ENCODE peak calls at places on chromosomes 7 and 10, in five cellular contexts. One of them, this sample, is unnamed.
A peak's percentile ranks its signal among the peaks of the same experiment; 100 is the strongest.

GRCh38 chr10:112202561-112203241 is 19.1 kb upstream of the GPAM start:
- DNase-seq in aorta: no peak
- DNase-seq in AG04449: no peak
- DNase-seq in effector memory CD4-positive, alpha-beta T cell: no peak
- DNase-seq in body of pancreas: no peak
- DNase-seq in this sample: peak; percentile 22

GRCh38 chr7:98877692-98878364 is 504 bp upstream of the TRRAP start:
- DNase-seq in body of pancreas: peak; percentile 12
- DNase-seq in effector memory CD4-positive, alpha-beta T cell: no peak
- DNase-seq in AG04449: no peak
- DNase-seq in aorta: no peak
- DNase-seq in this sample: no peak

GRCh38 chr7:132065193-132065972 is 509.0 kb upstream of the PODXL start:
- DNase-seq in effector memory CD4-positive, alpha-beta T cell: no peak
- DNase-seq in AG04449: peak; percentile 90
- DNase-seq in aorta: peak; percentile 80
- DNase-seq in body of pancreas: no peak
- DNase-seq in this sample: peak; percentile 96

GRCh38 chr10:28947209-28947608 is 269.9 kb downstream of the BAMBI start:
- DNase-seq in aorta: no peak
- DNase-seq in body of pancreas: no peak
- DNase-seq in effector memory CD4-positive, alpha-beta T cell: no peak
- DNase-seq in AG04449: no peak
- DNase-seq in this sample: peak; percentile 26

GRCh38 chr7:107995184-107996071 is 7.5 kb downstream of the LAMB1 start:
- DNase-seq in body of pancreas: no peak
- DNase-seq in effector memory CD4-positive, alpha-beta T cell: no peak
- DNase-seq in aorta: no peak
- DNase-seq in AG04449: no peak
- DNase-seq in this sample: peak; percentile 97

GRCh38 chr10:61284222-61284890 is 168.8 kb downstream of the TMEM26 start:
- DNase-seq in body of pancreas: no peak
- DNase-seq in AG04449: peak; percentile 7
- DNase-seq in effector memory CD4-positive, alpha-beta T cell: no peak
- DNase-seq in aorta: no peak
- DNase-seq in this sample: peak; percentile 64

GRCh38 chr10:510415-510881 is 179.0 kb downstream of the DIP2C start:
- DNase-seq in effector memory CD4-positive, alpha-beta T cell: no peak
- DNase-seq in aorta: no peak
- DNase-seq in AG04449: no peak
- DNase-seq in body of pancreas: no peak
- DNase-seq in this sample: no peak

GRCh38 chr10:77244746-77245145 is 392.9 kb downstream of the KCNMA1 start:
- DNase-seq in aorta: no peak
- DNase-seq in effector memory CD4-positive, alpha-beta T cell: no peak
- DNase-seq in body of pancreas: no peak
- DNase-seq in AG04449: no peak
- DNase-seq in this sample: no peak

GRCh38 chr10:119349341-119349740 is 142.0 kb downstream of the GRK5 start:
- DNase-seq in body of pancreas: no peak
- DNase-seq in AG04449: no peak
- DNase-seq in aorta: no peak
- DNase-seq in effector memory CD4-positive, alpha-beta T cell: no peak
- DNase-seq in this sample: no peak

GRCh38 chr7:47638679-47639306 is 56.9 kb upstream of the TNS3 start:
- DNase-seq in AG04449: no peak
- DNase-seq in body of pancreas: peak; percentile 38
- DNase-seq in effector memory CD4-positive, alpha-beta T cell: no peak
- DNase-seq in aorta: peak; percentile 70
- DNase-seq in this sample: no peak

GRCh38 chr7:29657856-29658255 is 94.2 kb downstream of the PRR15 start:
- DNase-seq in effector memory CD4-positive, alpha-beta T cell: no peak
- DNase-seq in AG04449: no peak
- DNase-seq in body of pancreas: no peak
- DNase-seq in aorta: no peak
- DNase-seq in this sample: no peak

GRCh38 chr7:145030754-145031153 is 194.9 kb upstream of the TPK1 start:
- DNase-seq in body of pancreas: no peak
- DNase-seq in AG04449: no peak
- DNase-seq in effector memory CD4-positive, alpha-beta T cell: no peak
- DNase-seq in aorta: no peak
- DNase-seq in this sample: no peak

GRCh38 chr7:38660427-38661099 is 29.4 kb upstream of the AMPH start:
- DNase-seq in effector memory CD4-positive, alpha-beta T cell: no peak
- DNase-seq in body of pancreas: peak; percentile 14
- DNase-seq in AG04449: no peak
- DNase-seq in aorta: no peak
- DNase-seq in this sample: peak; percentile 33

GRCh38 chr10:78664929-78665525 is 403.7 kb upstream of the ZMIZ1 start:
- DNase-seq in effector memory CD4-positive, alpha-beta T cell: no peak
- DNase-seq in AG04449: no peak
- DNase-seq in body of pancreas: peak; percentile 17
- DNase-seq in aorta: no peak
- DNase-seq in this sample: peak; percentile 27

GRCh38 chr7:84412161-84412969 is 217.8 kb upstream of the SEMA3A start:
- DNase-seq in body of pancreas: no peak
- DNase-seq in effector memory CD4-positive, alpha-beta T cell: no peak
- DNase-seq in AG04449: peak; percentile 97
- DNase-seq in aorta: no peak
- DNase-seq in this sample: peak; percentile 68
- H3K4me3 ChIP-seq in body of pancreas: no peak overlapping the region
- H3K4me3 ChIP-seq in effector memory CD4-positive, alpha-beta T cell: no peak overlapping the region
- H3K4me3 ChIP-seq in AG04449: no peak overlapping the region
- H3K4me3 ChIP-seq in aorta: no peak overlapping the region
- H3K4me3 ChIP-seq in this sample: no peak overlapping the region

DNA sequence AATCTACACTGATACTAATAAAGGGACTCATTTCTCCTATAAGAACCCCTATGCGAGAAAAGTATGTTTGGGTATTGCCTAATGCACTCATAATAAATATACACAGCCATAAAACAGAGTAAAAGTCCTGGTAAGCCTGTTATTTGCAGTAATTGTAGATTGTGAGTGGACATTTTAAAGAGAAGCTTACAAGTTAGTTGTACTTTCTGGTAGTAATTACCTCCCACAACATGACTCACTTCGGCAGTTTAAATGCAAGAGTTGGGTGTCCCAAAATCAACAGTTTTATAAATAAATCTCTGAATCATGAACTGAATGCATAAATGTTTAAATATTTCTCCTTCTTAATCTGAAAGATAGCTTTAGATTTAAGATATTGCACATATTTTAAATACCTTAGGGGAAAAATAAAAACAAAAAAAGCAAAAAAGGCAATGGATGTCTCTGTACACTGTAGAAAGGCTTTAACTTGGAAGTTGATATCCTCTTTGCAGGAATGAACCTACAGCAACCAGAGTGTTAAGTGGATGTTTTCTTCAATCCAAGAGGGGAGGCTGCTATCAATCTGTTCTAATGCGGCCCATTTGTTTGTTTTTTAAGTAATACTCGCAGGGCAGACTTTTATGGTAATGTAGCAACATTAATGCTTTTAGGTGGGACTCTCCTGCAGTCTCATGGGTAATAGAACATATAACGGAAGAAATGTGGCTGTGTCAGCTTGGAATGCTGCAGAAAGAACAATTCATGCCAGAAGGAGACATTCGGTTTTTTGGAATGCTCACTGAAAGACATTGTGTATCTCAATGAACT is 57.3 kb upstream of the ZEB1 start:
- DNase-seq in body of pancreas: no peak
- DNase-seq in effector memory CD4-positive, alpha-beta T cell: no peak
- DNase-seq in aorta: no peak
- DNase-seq in AG04449: peak; percentile 89
- DNase-seq in this sample: peak; percentile 42
- H3K4me3 ChIP-seq in body of pancreas: no peak overlapping the region
- H3K4me3 ChIP-seq in effector memory CD4-positive, alpha-beta T cell: no peak overlapping the region
- H3K4me3 ChIP-seq in aorta: peak overlapping the region; percentile 11
- H3K4me3 ChIP-seq in AG04449: no peak overlapping the region
- H3K4me3 ChIP-seq in this sample: no peak overlapping the region

DNA sequence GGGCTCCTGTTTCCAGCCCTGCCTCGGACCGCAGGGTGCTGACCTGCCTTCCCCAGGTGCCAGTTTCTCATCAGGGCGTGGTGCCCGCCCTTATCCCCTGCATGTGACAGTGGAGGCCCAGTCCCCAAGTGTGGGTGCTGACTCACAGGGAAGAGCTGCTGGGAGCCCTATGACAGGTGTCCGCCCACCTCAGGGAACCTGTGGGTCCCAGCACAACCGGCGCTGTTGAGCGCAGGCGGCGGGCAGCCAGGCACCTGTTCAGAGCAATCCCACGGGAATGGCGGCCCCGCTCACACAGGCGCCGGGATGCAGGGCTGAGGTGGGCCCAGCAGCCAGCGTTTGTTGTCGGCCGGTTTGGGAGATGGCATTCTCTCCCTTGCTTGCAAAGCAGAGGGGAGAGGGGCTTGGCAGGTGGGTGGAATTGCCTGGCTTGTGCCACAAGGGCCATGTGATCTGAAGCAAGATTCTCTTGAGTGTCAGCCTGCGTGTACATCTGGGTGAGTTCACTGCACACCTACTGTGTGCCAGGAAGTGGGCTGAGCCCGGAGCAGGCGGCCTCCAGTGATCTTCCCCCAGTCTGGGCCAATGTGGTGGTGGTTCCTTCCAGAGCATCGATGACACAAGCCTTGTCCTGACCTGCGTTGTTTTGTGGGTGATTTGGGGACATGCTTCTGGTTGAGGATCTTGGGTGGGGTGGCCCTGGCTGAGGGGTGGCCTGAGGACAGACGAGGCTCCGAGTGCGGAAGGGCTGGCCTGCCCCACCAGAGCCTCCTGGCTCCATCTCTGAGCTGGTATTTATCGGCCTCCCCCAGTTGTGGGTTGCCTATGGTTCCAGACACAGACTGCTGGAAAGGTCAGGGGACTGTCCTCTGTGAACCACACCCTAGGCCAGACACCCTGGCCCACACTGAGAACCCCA is 2.4 kb downstream of the PWWP2B start:
- DNase-seq in effector memory CD4-positive, alpha-beta T cell: no peak
- DNase-seq in body of pancreas: peak; percentile 94
- DNase-seq in aorta: peak; percentile 50
- DNase-seq in AG04449: no peak
- DNase-seq in this sample: no peak
- H3K4me3 ChIP-seq in effector memory CD4-positive, alpha-beta T cell: no peak overlapping the region
- H3K4me3 ChIP-seq in body of pancreas: no peak overlapping the region
- H3K4me3 ChIP-seq in aorta: no peak overlapping the region
- H3K4me3 ChIP-seq in AG04449: no peak overlapping the region
- H3K4me3 ChIP-seq in this sample: no peak overlapping the region

DNA sequence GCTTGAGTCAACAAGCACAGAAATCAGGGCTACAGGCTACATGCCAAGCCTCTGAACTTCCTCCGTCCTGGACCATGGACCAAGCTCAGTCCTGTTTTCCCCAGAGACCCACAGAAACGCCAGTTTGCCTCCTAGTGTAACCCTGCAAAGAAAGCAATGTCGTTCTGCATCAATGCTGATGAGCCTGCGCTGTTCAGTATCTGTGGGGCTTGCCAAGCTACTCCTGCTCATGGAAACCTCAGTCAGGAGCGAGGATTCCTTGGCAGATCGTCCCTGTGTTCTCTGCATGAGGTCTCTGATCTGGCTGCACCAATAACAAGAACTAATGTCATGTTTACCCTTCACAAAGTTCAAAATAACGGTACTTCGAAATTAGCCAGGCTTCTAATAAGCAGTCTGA is 495.5 kb upstream of the C7orf33 start:
- DNase-seq in AG04449: no peak
- DNase-seq in aorta: no peak
- DNase-seq in effector memory CD4-positive, alpha-beta T cell: no peak
- DNase-seq in body of pancreas: no peak
- DNase-seq in this sample: no peak
- H3K4me3 ChIP-seq in AG04449: no peak overlapping the region
- H3K4me3 ChIP-seq in aorta: no peak overlapping the region
- H3K4me3 ChIP-seq in effector memory CD4-positive, alpha-beta T cell: no peak overlapping the region
- H3K4me3 ChIP-seq in body of pancreas: no peak overlapping the region
- H3K4me3 ChIP-seq in this sample: no peak overlapping the region

GRCh38 chr7:7422641-7423040 is 113.0 kb downstream of the COL28A1 start:
- DNase-seq in AG04449: no peak
- DNase-seq in effector memory CD4-positive, alpha-beta T cell: no peak
- DNase-seq in body of pancreas: no peak
- DNase-seq in aorta: no peak
- DNase-seq in this sample: no peak

GRCh38 chr7:7425321-7425720 is 110.4 kb downstream of the COL28A1 start:
- DNase-seq in aorta: no peak
- DNase-seq in AG04449: no peak
- DNase-seq in body of pancreas: no peak
- DNase-seq in effector memory CD4-positive, alpha-beta T cell: no peak
- DNase-seq in this sample: no peak

GRCh38 chr7:7421850-7422249 is 113.8 kb downstream of the COL28A1 start:
- DNase-seq in aorta: no peak
- DNase-seq in body of pancreas: no peak
- DNase-seq in effector memory CD4-positive, alpha-beta T cell: no peak
- DNase-seq in AG04449: no peak
- DNase-seq in this sample: no peak

GRCh38 chr7:7426686-7427085 is 109.0 kb downstream of the COL28A1 start:
- DNase-seq in body of pancreas: no peak
- DNase-seq in AG04449: no peak
- DNase-seq in aorta: no peak
- DNase-seq in effector memory CD4-positive, alpha-beta T cell: no peak
- DNase-seq in this sample: no peak

GRCh38 chr7:7424151-7424873 is 111.4 kb downstream of the COL28A1 start:
- DNase-seq in effector memory CD4-positive, alpha-beta T cell: no peak
- DNase-seq in AG04449: no peak
- DNase-seq in body of pancreas: peak; percentile 71
- DNase-seq in aorta: peak; percentile 59
- DNase-seq in this sample: peak; percentile 64
- H3K4me3 ChIP-seq in effector memory CD4-positive, alpha-beta T cell: peak overlapping the region; percentile 53
- H3K4me3 ChIP-seq in AG04449: peak overlapping the region; percentile 52
- H3K4me3 ChIP-seq in body of pancreas: no peak overlapping the region
- H3K4me3 ChIP-seq in aorta: peak overlapping the region; percentile 98
- H3K4me3 ChIP-seq in this sample: peak overlapping the region; percentile 59

GRCh38 chr10:86646532-86646931 is 7.8 kb upstream of the OPN4 start:
- DNase-seq in AG04449: no peak
- DNase-seq in body of pancreas: no peak
- DNase-seq in effector memory CD4-positive, alpha-beta T cell: no peak
- DNase-seq in aorta: no peak
- DNase-seq in this sample: no peak

GRCh38 chr10:86648706-86649426 is 5.5 kb upstream of the OPN4 start:
- DNase-seq in body of pancreas: peak; percentile 45
- DNase-seq in effector memory CD4-positive, alpha-beta T cell: no peak
- DNase-seq in AG04449: peak; percentile 51
- DNase-seq in aorta: no peak
- DNase-seq in this sample: peak; percentile 35

GRCh38 chr10:86649471-86650150 is 4.7 kb upstream of the OPN4 start:
- DNase-seq in effector memory CD4-positive, alpha-beta T cell: no peak
- DNase-seq in body of pancreas: no peak
- DNase-seq in aorta: no peak
- DNase-seq in AG04449: no peak
- DNase-seq in this sample: no peak

GRCh38 chr10:86646933-86647332 is 7.4 kb upstream of the OPN4 start:
- DNase-seq in AG04449: no peak
- DNase-seq in aorta: no peak
- DNase-seq in effector memory CD4-positive, alpha-beta T cell: no peak
- DNase-seq in body of pancreas: no peak
- DNase-seq in this sample: no peak

GRCh38 chr10:86647773-86648705 is 6.3 kb upstream of the OPN4 start:
- DNase-seq in effector memory CD4-positive, alpha-beta T cell: no peak
- DNase-seq in aorta: no peak
- DNase-seq in body of pancreas: no peak
- DNase-seq in AG04449: no peak
- DNase-seq in this sample: no peak
- H3K4me3 ChIP-seq in effector memory CD4-positive, alpha-beta T cell: no peak overlapping the region
- H3K4me3 ChIP-seq in aorta: no peak overlapping the region
- H3K4me3 ChIP-seq in body of pancreas: no peak overlapping the region
- H3K4me3 ChIP-seq in AG04449: no peak overlapping the region
- H3K4me3 ChIP-seq in this sample: no peak overlapping the region

GRCh38 chr10:6958723-6959122 is 378.6 kb upstream of the PRKCQ start:
- DNase-seq in body of pancreas: no peak
- DNase-seq in aorta: no peak
- DNase-seq in AG04449: no peak
- DNase-seq in effector memory CD4-positive, alpha-beta T cell: no peak
- DNase-seq in this sample: no peak
- H3K4me3 ChIP-seq in body of pancreas: no peak overlapping the region
- H3K4me3 ChIP-seq in aorta: no peak overlapping the region
- H3K4me3 ChIP-seq in AG04449: no peak overlapping the region
- H3K4me3 ChIP-seq in effector memory CD4-positive, alpha-beta T cell: no peak overlapping the region
- H3K4me3 ChIP-seq in this sample: no peak overlapping the region

This sample was measured in brain microvascular endothelial cell.